ENCODE peak calls at places on chromosomes 4 and X, in seven cellular contexts. H, R, J, T, G, Q and K are unnamed samples.

GRCh38 chrX:35890699-35891098 is 28.8 kb upstream of the CFAP47 start:
- DNase-seq in T (peak), Q (peak), G (peak), J (peak), R (no peak), H (no peak), K (peak)

GRCh38 chrX:38409289-38409688 is 56.9 kb downstream of the OTC start:
- DNase-seq in Q (no peak), H (no peak), J (no peak), G (no peak), T (no peak), R (no peak), K (no peak)

GRCh38 chr4:61992351-61992750 is 792.2 kb downstream of the ADGRL3 start:
- DNase-seq in T (no peak), H (no peak), J (no peak), Q (no peak), G (no peak), R (no peak), K (no peak)

GRCh38 chr4:140372607-140373327 is 679 bp upstream of the SCOC start:
- DNase-seq in R (peak), T (peak), Q (no peak), J (peak), H (peak), G (peak), K (no peak)

GRCh38 chr4:79584902-79585301 is 176.9 kb upstream of the GK2 start:
- DNase-seq in R (no peak), T (no peak), J (no peak), Q (no peak), H (no peak), G (no peak), K (no peak)

GRCh38 chrX:13597928-13598327 is 28.5 kb downstream of the EGFL6 start:
- DNase-seq in Q (no peak), H (no peak), G (no peak), R (no peak), J (no peak), T (no peak), K (no peak)

GRCh38 chrX:51395807-51396728 is 63.4 kb downstream of the NUDT10 start:
- DNase-seq in H (no peak), Q (no peak), J (peak), R (no peak), T (peak), G (no peak), K (no peak)

GRCh38 chrX:10579753-10580060 is 40.7 kb downstream of the MID1 start:
- DNase-seq in Q (no peak), R (peak), G (no peak), H (no peak), J (no peak), T (no peak), K (no peak)

GRCh38 chr4:119152741-119153140 is 17.1 kb downstream of the MYOZ2 start:
- DNase-seq in Q (no peak), J (no peak), H (no peak), G (no peak), T (no peak), R (no peak), K (no peak)

GRCh38 chr4:5477613-5478012 is 230.7 kb downstream of the EVC2 start:
- DNase-seq in H (no peak), G (no peak), Q (no peak), T (no peak), R (no peak), J (no peak), K (no peak)

GRCh38 chr4:88535090-88535755 is 11.6 kb upstream of the PYURF start:
- DNase-seq in Q (no peak), T (no peak), J (no peak), G (no peak), R (no peak), H (no peak), K (no peak)

GRCh38 chrX:153924149-153924861 is 1.8 kb downstream of the ARHGAP4 start:
- DNase-seq in G (peak), R (no peak), H (no peak), T (no peak), J (peak), Q (no peak), K (no peak)

GRCh38 chrX:19882066-19882775 is 5.2 kb downstream of the SH3KBP1 start:
- DNase-seq in G (no peak), Q (no peak), J (no peak), R (no peak), H (no peak), T (no peak), K (no peak)

GRCh38 chr4:26912810-26913209 is 52.2 kb downstream of the STIM2 start:
- DNase-seq in G (no peak), R (no peak), J (peak), T (no peak), H (no peak), Q (no peak), K (no peak)

GRCh38 chrX:136125106-136125505 is 22.2 kb upstream of the FHL1 start:
- DNase-seq in Q (no peak), T (no peak), R (no peak), H (no peak), G (no peak), J (no peak), K (no peak)

GRCh38 chr4:4942658-4943057 is 76.6 kb downstream of the CYTL1 start:
- DNase-seq in J (no peak), H (no peak), R (no peak), T (no peak), Q (no peak), G (no peak), K (no peak)

GRCh38 chr4:158729716-158730559 is 6.7 kb upstream of the PPID start:
- DNase-seq in H (peak), G (peak), Q (no peak), J (peak), R (peak), T (peak), K (peak)

GRCh38 chrX:131565909-131566308 is 22.0 kb downstream of the OR13H1 start:
- DNase-seq in G (no peak), H (no peak), R (no peak), Q (no peak), T (no peak), J (peak), K (peak)

GRCh38 chrX:68487924-68488323 is 10.9 kb upstream of the YIPF6 start:
- DNase-seq in T (no peak), R (no peak), J (no peak), Q (no peak), G (no peak), H (no peak), K (no peak)

GRCh38 chrX:19889582-19890342 is 2.4 kb upstream of the SH3KBP1 start:
- DNase-seq in H (peak), T (no peak), Q (no peak), G (peak), J (peak), R (peak), K (no peak)

GRCh38 chr4:168585168-168586091 is 88.6 kb downstream of the PALLD start:
- DNase-seq in G (peak), R (peak), T (peak), Q (peak), H (no peak), J (peak), K (peak)

DNA sequence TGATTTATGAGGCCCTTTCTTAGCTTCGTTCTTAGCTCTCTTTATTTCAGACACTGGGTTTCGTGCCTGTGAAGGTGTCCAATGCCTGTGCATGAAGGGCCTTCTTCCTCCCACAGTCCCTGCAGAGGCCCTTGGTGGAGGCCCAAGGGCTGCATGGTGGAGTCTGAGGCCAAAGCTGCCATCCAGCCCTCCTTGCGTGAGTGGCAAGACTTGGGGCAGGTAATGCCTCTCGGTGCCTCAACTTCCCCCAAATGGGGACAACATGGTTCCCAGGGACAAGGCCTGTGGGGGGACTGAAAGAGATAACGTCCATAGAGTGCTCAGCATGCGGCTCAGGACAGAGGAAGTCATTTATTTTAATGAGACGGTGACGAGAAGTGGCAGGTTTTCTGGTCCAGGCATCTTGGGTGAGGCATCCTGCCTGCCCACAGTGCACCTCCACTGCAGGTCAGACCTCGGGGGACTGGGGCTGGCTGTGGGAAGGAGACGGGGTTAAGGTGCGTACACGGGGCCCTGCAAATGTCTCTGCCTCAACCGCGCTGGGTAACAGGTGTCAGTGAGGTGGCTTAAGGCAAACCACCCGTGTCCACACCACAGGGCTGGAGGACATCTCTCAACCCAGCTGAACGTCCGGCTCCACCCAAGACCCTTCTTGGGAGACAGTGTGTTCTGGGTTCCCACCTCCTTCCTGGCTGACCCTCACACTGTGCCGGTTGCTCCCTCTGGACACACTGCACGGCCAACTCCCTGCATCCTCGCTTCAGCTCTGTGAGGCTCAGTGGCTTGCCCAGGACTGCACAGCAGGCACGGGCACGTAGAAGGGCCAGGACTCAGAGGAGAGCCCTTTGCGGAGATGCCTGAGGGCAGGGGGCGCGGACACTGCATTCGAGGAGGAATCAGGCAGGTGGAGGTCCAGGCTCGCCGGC is 50.5 kb downstream of the PSAPL1 start:
- DNase-seq in G (no peak), T (peak), H (no peak), Q (no peak), R (no peak), J (no peak), K (no peak)
- TF ChIP-seq JUND in G (no peak), T (no peak), H (no peak), Q (no peak), R (no peak), J (no peak), K (no peak)

DNA sequence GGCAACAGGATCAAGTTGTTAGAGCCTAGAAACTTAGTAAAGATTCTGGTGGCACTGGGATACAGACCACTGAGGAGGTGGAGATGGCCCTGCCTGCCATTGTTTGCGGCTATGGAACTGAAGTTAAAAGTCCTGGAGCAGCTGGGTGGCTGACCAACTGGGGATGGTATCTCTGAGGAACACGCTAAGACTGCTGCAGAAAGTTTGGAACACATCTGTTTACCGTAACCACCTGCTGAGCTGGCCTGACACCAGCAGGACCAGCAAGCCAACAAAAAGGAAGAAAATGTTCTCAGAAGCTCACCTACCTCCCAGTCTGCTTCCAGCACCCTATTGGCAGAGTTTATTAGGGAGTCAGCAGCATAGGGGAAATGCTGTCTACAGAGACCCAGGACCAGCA is 17.4 kb upstream of the PACRGL start:
- DNase-seq in R (no peak), T (no peak), H (no peak), Q (no peak), J (no peak), G (no peak), K (no peak)
- TF ChIP-seq JUND in R (no peak), T (no peak), H (no peak), Q (no peak), J (no peak), G (no peak), K (no peak)

DNA sequence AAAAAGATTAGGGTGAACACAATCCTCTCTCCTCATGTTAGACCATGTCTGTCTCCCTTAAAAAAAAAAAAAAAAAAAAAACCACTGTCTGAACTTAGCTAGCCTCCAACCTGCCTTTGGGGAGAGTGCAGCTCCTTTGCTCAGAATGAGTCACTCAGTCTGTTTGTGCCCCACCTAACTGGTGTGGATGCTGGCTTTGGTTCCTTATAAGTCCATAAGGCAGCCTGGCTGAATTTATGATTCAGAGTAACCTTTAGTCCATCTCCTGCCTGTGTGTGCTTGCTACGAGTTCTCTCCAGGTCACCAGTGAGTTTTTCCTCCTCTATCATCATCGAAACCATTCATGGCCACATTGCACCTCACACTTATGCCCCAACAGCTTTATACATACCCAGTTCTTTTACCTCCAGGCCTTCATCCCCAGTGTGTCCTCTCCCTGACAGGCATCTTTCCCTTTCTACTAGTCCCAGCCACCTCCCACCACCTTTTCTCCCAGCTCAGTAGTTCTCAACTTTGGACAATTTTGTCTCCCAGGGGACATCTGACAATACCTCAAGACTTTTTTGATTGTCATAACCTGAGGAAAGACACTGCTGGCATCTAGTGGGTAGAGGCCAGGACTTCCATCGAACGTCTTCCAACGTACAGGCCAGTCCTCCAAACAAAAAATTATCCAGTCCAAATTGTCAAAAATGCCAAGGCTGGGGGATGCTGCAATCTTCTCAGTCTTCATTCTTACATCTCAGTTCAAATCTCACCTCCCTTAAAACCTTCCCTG is 220.8 kb upstream of the EMCN start:
- DNase-seq in R (peak), Q (peak), T (no peak), G (no peak), J (no peak), H (no peak), K (no peak)
- TF ChIP-seq JUND in R (peak), Q (no peak), T (peak), G (no peak), J (no peak), H (no peak), K (no peak)

GRCh38 chr4:113145519-113146291 is 96.3 kb downstream of the ANK2 start:
- DNase-seq in R (no peak), T (no peak), J (no peak), Q (peak), G (peak), H (no peak), K (peak)
- TF ChIP-seq JUND in R (no peak), T (no peak), J (no peak), Q (no peak), G (peak), H (no peak), K (no peak)

GRCh38 chr4:105894570-105895323 is 524 bp upstream of the NPNT start:
- DNase-seq in T (no peak), G (no peak), J (no peak), H (no peak), Q (no peak), R (peak), K (no peak)
- TF ChIP-seq JUND in T (no peak), G (no peak), J (no peak), H (no peak), Q (no peak), R (no peak), K (no peak)

GRCh38 chr4:19983072-19983471 is 268.6 kb upstream of the SLIT2 start:
- DNase-seq in H (no peak), Q (no peak), G (no peak), R (no peak), T (no peak), J (no peak), K (no peak)

GRCh38 chr4:19982556-19982955 is 269.1 kb upstream of the SLIT2 start:
- DNase-seq in J (no peak), T (no peak), H (no peak), G (no peak), R (no peak), Q (no peak), K (no peak)

GRCh38 chr4:19993222-19993621 is 258.5 kb upstream of the SLIT2 start:
- DNase-seq in T (no peak), H (no peak), Q (no peak), J (no peak), R (no peak), G (no peak), K (no peak)

GRCh38 chr4:19992694-19993093 is 259.0 kb upstream of the SLIT2 start:
- DNase-seq in G (no peak), T (no peak), Q (no peak), H (no peak), R (no peak), J (no peak), K (no peak)

DNA sequence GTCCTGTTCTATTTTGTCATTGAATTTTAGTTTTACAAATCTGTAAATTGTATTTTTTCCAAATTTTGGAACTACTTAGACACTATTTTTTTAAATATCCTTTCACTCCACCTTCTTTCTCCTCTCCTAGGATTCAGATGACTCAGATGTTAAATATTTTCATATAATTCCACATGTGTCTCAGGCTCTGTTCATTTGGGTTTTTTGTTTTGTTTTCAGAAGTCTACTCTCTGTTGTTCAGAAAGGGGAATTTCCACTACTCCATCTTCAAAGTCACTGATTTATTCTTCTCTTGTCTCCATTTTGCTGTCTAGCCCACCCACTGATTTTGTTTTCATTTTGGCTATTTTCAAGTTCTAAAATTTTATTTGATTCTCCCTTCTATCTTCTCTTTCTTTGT is 264.0 kb upstream of the SLIT2 start:
- DNase-seq in G (no peak), J (no peak), R (no peak), T (no peak), Q (no peak), H (no peak), K (no peak)
- TF ChIP-seq JUND in G (no peak), J (no peak), R (no peak), T (peak), Q (no peak), H (no peak), K (no peak)